ENCODE peak calls at places on chromosomes 3 and 15, in four cellular contexts. W, G, M and L are unnamed samples. For H3K4me1, the result is how much of the 10 kb centered on the place peaks cover.

GRCh38 chr15:33215941-33216872 is 21.7 kb upstream of the FMN1 start:
- DNase-seq in W (no peak), M (no peak), G (no peak), L (no peak)

GRCh38 chr3:53089511-53089910 is 40.7 kb downstream of the RFT1 start:
- DNase-seq in M (no peak), W (no peak), G (peak), L (no peak)

GRCh38 chr3:72627276-72627675 is 221.0 kb downstream of the SHQ1 start:
- DNase-seq in W (no peak), G (no peak), M (no peak), L (no peak)

GRCh38 chr3:189701934-189702693 is 70.9 kb downstream of the TP63 start:
- DNase-seq in M (no peak), W (no peak), G (no peak), L (no peak)

GRCh38 chr3:136412307-136412706 is 162.2 kb downstream of the PCCB start:
- DNase-seq in M (no peak), W (no peak), G (no peak), L (no peak)

GRCh38 chr15:67917037-67917436 is 77.2 kb upstream of the RNU6-1 start:
- DNase-seq in W (no peak), G (peak), M (no peak), L (no peak)

GRCh38 chr3:38453075-38453913 is at the start of gene ACVR2B:
- DNase-seq in W (peak), M (peak), G (peak), L (no peak)

GRCh38 chr15:39777497-39777896 is 5.1 kb downstream of the FSIP1 start:
- DNase-seq in W (peak), M (no peak), G (no peak), L (no peak)

GRCh38 chr3:11650391-11650790 is 6.7 kb upstream of the VGLL4 start:
- DNase-seq in M (no peak), G (no peak), W (no peak), L (no peak)

GRCh38 chr3:99899603-99900002 is 81.9 kb downstream of the CMSS1 start:
- DNase-seq in G (no peak), W (no peak), M (no peak), L (no peak)

GRCh38 chr3:99900248-99900647 is 82.6 kb downstream of the CMSS1 start:
- DNase-seq in W (no peak), G (no peak), M (no peak), L (no peak)

GRCh38 chr3:99903844-99904243 is 86.2 kb downstream of the CMSS1 start:
- DNase-seq in G (no peak), W (no peak), M (no peak), L (no peak)

GRCh38 chr3:99902091-99902490 is 84.4 kb downstream of the CMSS1 start:
- DNase-seq in M (no peak), W (peak), G (no peak), L (no peak)

DNA sequence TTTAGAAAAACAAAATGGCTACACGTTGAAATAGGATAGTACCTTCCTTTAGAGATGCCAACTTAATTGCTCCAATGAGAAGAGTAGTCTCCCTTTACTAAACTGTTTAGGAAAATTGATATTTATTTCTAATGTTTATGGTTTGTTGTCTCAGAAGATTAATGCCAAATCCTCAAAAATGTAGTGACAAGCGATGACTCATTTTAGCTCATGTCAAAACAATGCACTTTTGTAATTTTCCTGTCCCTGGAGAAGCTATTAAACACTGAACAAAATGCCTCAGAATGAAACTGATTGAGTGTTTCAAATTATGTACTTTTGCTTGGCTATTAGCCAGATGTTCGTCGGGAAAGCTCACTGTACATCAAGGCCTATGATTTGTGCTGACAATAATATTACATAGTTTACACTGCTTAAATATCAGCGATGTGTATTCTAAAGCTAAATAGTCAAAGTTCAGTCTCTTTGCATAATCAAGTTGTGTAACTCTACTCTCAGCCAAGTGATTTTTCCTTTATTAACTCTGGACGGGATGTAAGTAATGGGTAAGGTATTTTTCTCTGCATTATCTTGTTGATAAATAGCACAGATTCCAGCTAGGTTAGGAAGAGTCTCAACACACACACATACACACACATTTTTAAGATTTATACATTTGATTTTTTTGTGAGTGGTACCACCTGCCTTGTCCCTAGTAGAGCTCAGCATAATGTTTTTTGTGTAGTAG is 83.7 kb downstream of the CMSS1 start:
- DNase-seq in G (no peak), M (no peak), W (peak), L (no peak)
- H3K4me1 ChIP-seq in G (under half), M (under half), W (under half), L (under half)

GRCh38 chr3:98657429-98657828 is 64.0 kb upstream of the CPOX start:
- DNase-seq in W (no peak), G (peak), M (no peak), L (no peak)
- H3K4me3 ChIP-seq in W (no peak), G (peak), M (no peak), L (no peak)

GRCh38 chr3:6528951-6529350 is 332.0 kb upstream of the GRM7 start:
- DNase-seq in M (no peak), G (no peak), W (no peak), L (no peak)

GRCh38 chr3:6526321-6526720 is 334.6 kb upstream of the GRM7 start:
- DNase-seq in M (no peak), W (no peak), G (no peak), L (no peak)

GRCh38 chr3:6526861-6527260 is 334.1 kb upstream of the GRM7 start:
- DNase-seq in M (no peak), W (no peak), G (no peak), L (no peak)

DNA sequence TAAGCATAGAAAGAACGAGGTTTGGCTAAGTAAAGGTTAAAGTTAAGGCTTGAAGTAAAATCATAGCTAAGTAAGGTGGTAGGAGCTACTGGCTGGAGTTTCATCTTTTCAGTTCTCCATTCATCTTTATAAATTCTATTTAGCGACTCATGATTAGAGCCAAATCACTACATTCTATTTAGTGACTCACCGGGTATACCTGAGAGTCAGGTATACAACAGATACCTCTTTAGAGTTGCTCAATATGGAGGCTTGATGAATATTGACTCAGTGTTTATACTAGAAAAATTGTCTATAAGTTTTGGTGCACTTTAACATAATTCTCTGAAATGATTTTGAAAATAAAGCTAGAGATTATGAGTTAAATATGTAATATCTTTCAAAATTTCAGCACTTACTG is 328.8 kb upstream of the GRM7 start:
- DNase-seq in M (no peak), G (no peak), W (no peak), L (no peak)
- H3K27ac ChIP-seq in M (no peak), G (no peak), W (no peak), L (no peak)

DNA sequence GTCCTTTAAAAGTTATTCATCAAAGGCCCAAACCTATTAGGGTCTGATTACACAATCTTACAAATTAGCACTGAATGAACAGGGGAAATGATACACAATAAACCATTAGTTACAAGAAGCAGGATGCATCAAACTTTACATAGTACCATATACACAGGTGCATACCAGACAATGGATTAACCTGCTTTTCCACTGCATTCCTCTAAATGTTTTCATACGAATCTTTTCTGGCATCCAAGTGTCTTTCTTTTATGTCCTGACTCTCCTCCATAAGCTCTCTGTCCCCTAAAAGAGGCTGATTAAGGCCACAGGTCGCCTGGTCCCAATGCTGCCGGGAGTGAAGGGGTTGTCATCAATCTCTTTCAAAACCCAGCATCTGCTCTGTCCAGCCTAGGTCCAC is 11.4 kb downstream of the FBN1 start:
- DNase-seq in W (no peak), M (no peak), G (no peak), L (no peak)
- H3K4me1 ChIP-seq in W (half or more), M (under half), G (under half), L (under half)

GRCh38 chr3:138199847-138200246 is 12.7 kb downstream of the ARMC8 start:
- DNase-seq in M (no peak), W (no peak), G (no peak), L (no peak)
- H3K4me3 ChIP-seq in M (no peak), W (no peak), G (no peak), L (no peak)

GRCh38 chr15:43772624-43773023 is 4.1 kb downstream of the ELL3 start:
- DNase-seq in G (no peak), W (no peak), M (no peak), L (no peak)
- H3K27ac ChIP-seq in G (no peak), W (no peak), M (no peak), L (no peak)

GRCh38 chr3:32224047-32224446 is 14.4 kb upstream of the CMTM8 start:
- DNase-seq in W (no peak), M (no peak), G (no peak), L (no peak)
- H3K4me1 ChIP-seq in W (under half), M (under half), G (under half), L (under half)

GRCh38 chr3:45790611-45791010 is 5.7 kb downstream of the SLC6A20 start:
- DNase-seq in W (no peak), G (no peak), M (no peak), L (peak)
- H3K4me3 ChIP-seq in W (no peak), G (no peak), M (no peak), L (no peak)

GRCh38 chr3:13869944-13870343 is 9.9 kb downstream of the WNT7A start:
- DNase-seq in W (no peak), M (no peak), G (no peak), L (no peak)
- H3K27ac ChIP-seq in W (no peak), M (no peak), G (no peak), L (no peak)

GRCh38 chr3:112127522-112128494 is 5.2 kb downstream of the GCSAM start:
- DNase-seq in G (no peak), M (no peak), W (no peak), L (no peak)
- H3K4me1 ChIP-seq in G (under half), M (under half), W (under half), L (under half)